ENCODE peak calls at places on chromosome 9, in eight cellular contexts. D is stomach, Y is GM23338, M is prostate gland, U is HCT116, S is K562, V is upper lobe of left lung, F is H1. I is an unnamed sample.

GRCh38 chr9:80025131-80025530 is 453.4 kb downstream of the TLE4 start:
- DNase-seq in D (no peak), Y (no peak), M (no peak), U (no peak), S (no peak), V (no peak), F (no peak), I (no peak)

GRCh38 chr9:88835038-88835466 is 156.2 kb upstream of the S1PR3 start:
- DNase-seq in D (no peak), Y (no peak), M (no peak), U (no peak), S (no peak), V (no peak), F (no peak), I (no peak)

GRCh38 chr9:121779381-121780117 is 128.1 kb downstream of the DAB2IP start:
- DNase-seq in D (no peak), Y (no peak), M (no peak), U (no peak), S (no peak), V (no peak), F (no peak), I (no peak)

GRCh38 chr9:89923961-89924504 is 319.2 kb downstream of the GADD45G start:
- DNase-seq in D (peak; percentile 38), Y (peak; percentile 6), M (no peak), U (no peak), S (no peak), V (no peak), F (no peak), I (no peak)

GRCh38 chr9:81082251-81082650 is 607.1 kb downstream of the TLE1 start:
- DNase-seq in D (no peak), Y (no peak), M (no peak), U (no peak), S (no peak), V (no peak), F (no peak), I (no peak)

GRCh38 chr9:88173378-88173999 is 35.2 kb upstream of the SPATA31C2 start:
- DNase-seq in D (no peak), Y (peak; percentile 93), M (no peak), U (peak; percentile 81), S (peak; percentile 43), V (no peak), F (peak; percentile 53), I (no peak)

GRCh38 chr9:89821081-89821480 is 216.3 kb downstream of the GADD45G start:
- DNase-seq in D (no peak), Y (peak; percentile 55), M (no peak), U (no peak), S (no peak), V (no peak), F (no peak), I (peak; percentile 7)

GRCh38 chr9:27176971-27177370 is 67.9 kb downstream of the TEK start:
- DNase-seq in D (no peak), Y (no peak), M (no peak), U (no peak), S (no peak), V (no peak), F (no peak), I (no peak)

GRCh38 chr9:101119206-101119819 is 90.8 kb downstream of the PLPPR1 start:
- DNase-seq in D (peak; percentile 59), Y (peak; percentile 83), M (peak; percentile 51), U (peak; percentile 28), S (peak; percentile 29), V (no peak), F (peak; percentile 92), I (no peak)

GRCh38 chr9:112874006-112874405 is 16.7 kb downstream of the SLC46A2 start:
- DNase-seq in D (no peak), Y (no peak), M (no peak), U (no peak), S (no peak), V (no peak), F (no peak), I (no peak)

GRCh38 chr9:102237520-102237919 is 499.1 kb upstream of the GRIN3A start:
- DNase-seq in D (no peak), Y (no peak), M (no peak), U (no peak), S (no peak), V (no peak), F (no peak), I (no peak)

GRCh38 chr9:80026121-80026520 is 454.4 kb downstream of the TLE4 start:
- DNase-seq in D (no peak), Y (no peak), M (no peak), U (no peak), S (no peak), V (no peak), F (no peak), I (no peak)

GRCh38 chr9:133563286-133564213 is 29.0 kb downstream of the ADAMTSL2 start:
- DNase-seq in D (no peak), Y (no peak), M (peak; percentile 20), U (no peak), S (peak; percentile 44), V (peak; percentile 81), F (no peak), I (no peak)

GRCh38 chr9:73528922-73529321 is 377.3 kb downstream of the ANXA1 start:
- DNase-seq in D (no peak), Y (no peak), M (no peak), U (no peak), S (no peak), V (no peak), F (no peak), I (no peak)

GRCh38 chr9:91693226-91693625 is 256.8 kb downstream of the ROR2 start:
- DNase-seq in D (no peak), Y (no peak), M (no peak), U (no peak), S (no peak), V (no peak), F (no peak), I (no peak)

GRCh38 chr9:133638076-133638475 is 1.9 kb downstream of the DBH start:
- DNase-seq in D (no peak), Y (peak; percentile 35), M (no peak), U (no peak), S (no peak), V (no peak), F (no peak), I (no peak)

GRCh38 chr9:122954253-122954691 is 13.5 kb downstream of the RABGAP1 start:
- DNase-seq in D (no peak), Y (no peak), M (no peak), U (no peak), S (no peak), V (no peak), F (no peak), I (no peak)

GRCh38 chr9:3936520-3937235 is 363.2 kb downstream of the GLIS3 start:
- DNase-seq in D (peak; percentile 63), Y (no peak), M (no peak), U (no peak), S (no peak), V (no peak), F (no peak), I (peak; percentile 81)

GRCh38 chr9:122056484-122056883 is 36.6 kb downstream of the TTLL11 start:
- DNase-seq in D (no peak), Y (peak; percentile 67), M (no peak), U (no peak), S (peak; percentile 57), V (no peak), F (peak; percentile 57), I (no peak)

GRCh38 chr9:128067898-128068655 is at the start of gene SLC25A25:
- DNase-seq in D (peak; percentile 100), Y (peak; percentile 100), M (peak; percentile 100), U (peak; percentile 97), S (peak; percentile 96), V (peak; percentile 99), F (peak; percentile 100), I (peak; percentile 100)
- TF ChIP-seq POLR2AphosphoS5 in D (peak; percentile 88), Y (peak; percentile 57), M (peak; percentile 88), U (peak; percentile 63), S (peak; percentile 44), V (peak; percentile 72), F (no peak), I (peak; percentile 91)

DNA sequence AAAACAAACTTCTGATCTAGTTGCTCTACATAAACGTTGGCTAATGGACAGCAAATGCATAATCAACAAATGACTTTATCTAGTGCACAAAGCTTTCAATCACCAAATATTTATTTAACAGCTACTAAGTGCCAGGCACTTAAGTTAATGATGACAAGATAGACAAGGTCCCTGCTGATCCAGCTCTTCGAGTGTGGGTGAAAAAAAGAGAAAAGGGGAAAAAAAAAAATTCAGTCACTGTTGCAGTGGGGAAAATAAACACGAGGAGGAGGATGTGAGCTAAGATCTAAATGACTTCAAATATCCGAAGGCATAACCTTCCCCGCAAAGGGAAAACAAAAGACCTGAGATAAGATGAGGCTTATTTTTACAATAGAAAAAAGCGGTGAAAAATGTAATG is 9.6 kb downstream of the PSIP1 start:
- DNase-seq in D (no peak), Y (no peak), M (no peak), U (no peak), S (no peak), V (no peak), F (no peak), I (no peak)
- H3K4me1 ChIP-seq in D (peaks cover 6% of the 10 kb centered on the region), Y (no peaks in the 10 kb centered on the region), M (no peaks in the 10 kb centered on the region), U (no peaks in the 10 kb centered on the region), S (no peaks in the 10 kb centered on the region), V (no peaks in the 10 kb centered on the region), F (no peaks in the 10 kb centered on the region), I (peaks cover 17% of the 10 kb centered on the region)

GRCh38 chr9:94140791-94141790 is 56.8 kb downstream of the PTPDC1 start:
- DNase-seq in D (no peak), Y (no peak), M (no peak), U (no peak), S (no peak), V (no peak), F (no peak), I (no peak)

GRCh38 chr9:94144394-94144793 is 60.1 kb downstream of the PTPDC1 start:
- DNase-seq in D (no peak), Y (no peak), M (peak; percentile 83), U (no peak), S (no peak), V (no peak), F (no peak), I (no peak)

GRCh38 chr9:94142353-94142752 is 58.1 kb downstream of the PTPDC1 start:
- DNase-seq in D (no peak), Y (no peak), M (no peak), U (no peak), S (no peak), V (no peak), F (no peak), I (no peak)

GRCh38 chr9:94139672-94140417 is 55.6 kb downstream of the PTPDC1 start:
- DNase-seq in D (peak; percentile 82), Y (no peak), M (peak; percentile 68), U (peak; percentile 72), S (peak; percentile 61), V (no peak), F (no peak), I (no peak)

DNA sequence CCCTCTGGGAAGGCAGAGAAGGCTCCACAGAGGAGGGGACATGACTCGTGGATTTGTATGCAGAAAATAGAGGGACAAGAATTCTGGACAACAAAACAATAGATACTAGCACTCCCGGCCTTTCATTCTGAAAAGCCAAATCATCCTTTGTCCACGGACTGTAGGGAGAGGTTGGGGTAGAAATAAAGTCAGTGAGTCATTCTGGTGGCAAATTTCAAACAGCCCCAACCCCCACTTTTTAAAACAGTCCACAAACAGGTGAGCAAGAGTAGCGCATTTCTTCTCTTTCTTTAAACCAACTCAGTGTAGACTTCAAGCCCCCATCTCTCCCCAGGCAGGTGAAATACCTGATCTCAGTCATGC is 56.1 kb downstream of the PTPDC1 start:
- DNase-seq in D (no peak), Y (no peak), M (no peak), U (no peak), S (no peak), V (no peak), F (no peak), I (no peak)
- TF ChIP-seq POLR2AphosphoS5 in D (no peak), Y (no peak), M (no peak), U (no peak), S (no peak), V (no peak), F (no peak), I (no peak)

GRCh38 chr9:35904966-35905781 is 828 bp upstream of the HRCT1 start:
- DNase-seq in D (no peak), Y (no peak), M (no peak), U (no peak), S (no peak), V (no peak), F (no peak), I (no peak)
- H3K4me1 ChIP-seq in D (peaks cover 61% of the 10 kb centered on the region), Y (peaks cover 20% of the 10 kb centered on the region), M (peaks cover 46% of the 10 kb centered on the region), U (peaks cover 66% of the 10 kb centered on the region), S (no peaks in the 10 kb centered on the region), V (peaks cover 69% of the 10 kb centered on the region), F (peaks cover 25% of the 10 kb centered on the region), I (peaks cover 76% of the 10 kb centered on the region)

I was measured in spleen.